ENCODE peak calls at places on chromosomes 13 and 19, in ten cellular contexts. M is AG08395, Q is ovary, G is EL, O is AG08396, B is natural killer cell, X is NCI-H82, S is choroid plexus epithelial cell, R is NCI-H2081, K is mesendoderm. C is an unnamed sample.

GRCh38 chr19:6963937-6964336 is 57.3 kb downstream of the MBD3L2B start:
- DNase-seq in Q (no peak), X (peak; percentile 3), B (peak; percentile 33), M (no peak), R (no peak), S (no peak), K (no peak), G (no peak), O (no peak), C (no peak)

GRCh38 chr13:85853901-85854663 is 54.9 kb upstream of the SLITRK6 start:
- DNase-seq in B (no peak), R (no peak), G (no peak), S (no peak), Q (no peak), K (peak; percentile 26), M (no peak), X (no peak), O (no peak), C (no peak)

GRCh38 chr13:68232351-68233130 is 1002.4 kb upstream of the PCDH9 start:
- DNase-seq in Q (no peak), S (peak; percentile 34), G (no peak), B (no peak), X (no peak), O (no peak), M (no peak), R (no peak), K (peak; percentile 9), C (no peak)

GRCh38 chr19:42433503-42434260 is 6.5 kb upstream of the LIPE start:
- DNase-seq in M (peak; percentile 31), S (peak; percentile 63), K (peak; percentile 82), X (peak; percentile 75), B (peak; percentile 39), Q (no peak), R (no peak), G (peak; percentile 80), O (peak; percentile 55), C (peak; percentile 90)

GRCh38 chr13:37608750-37609339 is 10.3 kb upstream of the POSTN start:
- DNase-seq in R (no peak), S (peak; percentile 44), B (no peak), G (no peak), K (no peak), X (no peak), Q (no peak), O (no peak), M (no peak), C (peak; percentile 38)

GRCh38 chr13:75219479-75220237 is 262.3 kb downstream of the TBC1D4 start:
- DNase-seq in R (peak; percentile 46), K (peak; percentile 68), M (peak; percentile 83), Q (peak; percentile 87), G (peak; percentile 76), X (peak; percentile 88), O (peak; percentile 87), B (peak; percentile 76), S (peak; percentile 85), C (peak; percentile 66)

GRCh38 chr19:55069137-55069858 is 6.3 kb upstream of the RDH13 start:
- DNase-seq in K (peak; percentile 96), Q (no peak), M (no peak), S (no peak), G (no peak), X (peak; percentile 48), B (no peak), O (no peak), R (peak; percentile 23), C (peak; percentile 57)

GRCh38 chr13:94079876-94080275 is 399.6 kb downstream of the DCT start:
- DNase-seq in M (peak; percentile 60), X (no peak), G (peak; percentile 47), S (peak; percentile 55), R (no peak), B (no peak), O (no peak), K (no peak), Q (no peak), C (peak; percentile 60)

GRCh38 chr19:45791744-45792481 is 732 bp downstream of the DMWD start:
- DNase-seq in O (no peak), B (no peak), Q (no peak), S (no peak), M (no peak), K (no peak), G (no peak), X (no peak), R (no peak), C (no peak)

GRCh38 chr13:97130201-97130600 is 91.9 kb upstream of the MBNL2 start:
- DNase-seq in R (no peak), S (no peak), B (no peak), Q (no peak), K (no peak), O (no peak), M (no peak), X (no peak), G (no peak), C (no peak)

GRCh38 chr13:25927966-25928365 is 123.8 kb downstream of the SHISA2 start:
- DNase-seq in K (no peak), R (no peak), S (no peak), Q (no peak), X (peak; percentile 86), M (no peak), O (no peak), G (no peak), B (no peak), C (no peak)

GRCh38 chr19:1401138-1401888 is at the start of gene GAMT:
- DNase-seq in G (peak; percentile 55), K (peak; percentile 40), S (no peak), B (peak; percentile 35), X (peak; percentile 70), Q (no peak), M (peak; percentile 78), O (peak; percentile 88), R (peak; percentile 35), C (no peak)

GRCh38 chr13:40398060-40398459 is 268.4 kb downstream of the FOXO1 start:
- DNase-seq in B (no peak), K (no peak), O (no peak), X (no peak), R (no peak), S (no peak), G (no peak), Q (no peak), M (no peak), C (no peak)

GRCh38 chr19:16470911-16471811 is 609 bp downstream of the EPS15L1 start:
- DNase-seq in S (peak; percentile 71), M (peak; percentile 50), G (peak; percentile 34), R (peak; percentile 17), Q (no peak), X (peak; percentile 48), B (no peak), K (peak; percentile 26), O (peak; percentile 66), C (no peak)

GRCh38 chr13:109840201-109840892 is 54.0 kb upstream of the IRS2 start:
- DNase-seq in S (peak; percentile 32), K (peak; percentile 40), M (peak; percentile 85), X (peak; percentile 63), Q (no peak), B (no peak), O (peak; percentile 30), R (no peak), G (peak; percentile 91), C (peak; percentile 85)

C was measured in foreskin fibroblast.